ENCODE peak calls at places on chromosome 2, in nine cellular contexts. E is astrocyte; W is AG09319; X is activated CD4-positive, alpha-beta T cell treated with anti-CD3 and anti-CD28 coated beads, Interleukin-2, amount 50 U/mL, for 48 hours; M is GM20000; I is immature natural killer cell; Y is AG20443; R is RWPE1; O is posterior vena cava. F is an unnamed sample.

GRCh38 chr2:85308951-85309555 is 18.7 kb downstream of the TGOLN2 start:
- DNase-seq in E (peak), W (no peak), X (no peak), M (no peak), I (no peak), Y (peak), R (no peak), O (peak), F (no peak)

GRCh38 chr2:113203901-113204519 is 30.2 kb downstream of the PSD4 start:
- DNase-seq in E (peak), W (peak), X (peak), M (peak), I (peak), Y (peak), R (peak), O (peak), F (peak)

GRCh38 chr2:96864343-96865091 is 5.4 kb downstream of the SEMA4C start:
- DNase-seq in E (no peak), W (no peak), X (no peak), M (no peak), I (no peak), Y (no peak), R (no peak), O (no peak), F (no peak)

GRCh38 chr2:170396799-170397459 is 219.0 kb downstream of the MYO3B start:
- DNase-seq in E (peak), W (no peak), X (no peak), M (peak), I (no peak), Y (peak), R (peak), O (no peak), F (peak)

GRCh38 chr2:79432731-79433146 is 80.1 kb upstream of the CTNNA2 start:
- DNase-seq in E (no peak), W (no peak), X (no peak), M (no peak), I (no peak), Y (no peak), R (no peak), O (no peak), F (no peak)

GRCh38 chr2:65377556-65378307 is 54.7 kb downstream of the SPRED2 start:
- DNase-seq in E (peak), W (peak), X (peak), M (no peak), I (no peak), Y (peak), R (peak), O (no peak), F (no peak)

GRCh38 chr2:107107351-107107750 is 221.4 kb upstream of the ST6GAL2 start:
- DNase-seq in E (no peak), W (no peak), X (no peak), M (no peak), I (no peak), Y (no peak), R (no peak), O (no peak), F (no peak)

GRCh38 chr2:149438260-149438960 is 108.0 kb downstream of the LYPD6 start:
- DNase-seq in E (no peak), W (no peak), X (no peak), M (no peak), I (no peak), Y (no peak), R (no peak), O (no peak), F (no peak)

GRCh38 chr2:19472579-19472978 is 114.2 kb upstream of the OSR1 start:
- DNase-seq in E (no peak), W (no peak), X (no peak), M (no peak), I (no peak), Y (no peak), R (no peak), O (no peak), F (no peak)

GRCh38 chr2:96837575-96837974 is 6.2 kb downstream of the ANKRD23 start:
- DNase-seq in E (no peak), W (no peak), X (no peak), M (no peak), I (no peak), Y (no peak), R (no peak), O (no peak), F (no peak)

GRCh38 chr2:204234248-204234647 is 297.7 kb downstream of the ICOS start:
- DNase-seq in E (no peak), W (no peak), X (no peak), M (no peak), I (no peak), Y (no peak), R (no peak), O (no peak), F (no peak)

GRCh38 chr2:191977754-191978153 is 130.9 kb upstream of the CAVIN2 start:
- DNase-seq in E (no peak), W (no peak), X (no peak), M (no peak), I (no peak), Y (no peak), R (no peak), O (no peak), F (no peak)

GRCh38 chr2:75513616-75514170 is 47.0 kb downstream of the EVA1A start:
- DNase-seq in E (peak), W (no peak), X (no peak), M (no peak), I (no peak), Y (peak), R (no peak), O (no peak), F (no peak)

GRCh38 chr2:106638043-106638442 is 150.9 kb downstream of the CD8B2 start:
- DNase-seq in E (no peak), W (no peak), X (no peak), M (no peak), I (no peak), Y (peak), R (peak), O (no peak), F (peak)

GRCh38 chr2:25176138-25176537 is 7.8 kb upstream of the POMC start:
- DNase-seq in E (no peak), W (no peak), X (no peak), M (no peak), I (no peak), Y (no peak), R (no peak), O (no peak), F (no peak)

GRCh38 chr2:102510791-102511575 is 38.0 kb downstream of the SLC9A4 start:
- DNase-seq in E (no peak), W (no peak), X (no peak), M (no peak), I (no peak), Y (no peak), R (no peak), O (no peak), F (no peak)